ENCODE peak calls at places on chromosomes 3 and 15, in nine cellular contexts. G is mesendoderm; F is lower leg skin; U is fibroblast of mammary gland; P is bronchial epithelial cell; R is CD8-positive, alpha-beta memory T cell; D is GM23338; C is HFF-Myc; Y is astrocyte of the spinal cord. L is an unnamed sample.

GRCh38 chr3:178618197-178618596 is 82.0 kb downstream of the KCNMB2 start:
- DNase-seq in G (no peak), F (no peak), U (peak), P (no peak), R (no peak), D (no peak), C (no peak), Y (no peak), L (no peak)

GRCh38 chr3:10353160-10353559 is 32.2 kb upstream of the SEC13 start:
- DNase-seq in G (no peak), F (no peak), U (peak), P (no peak), R (no peak), D (no peak), C (no peak), Y (peak), L (no peak)

GRCh38 chr3:117726776-117727175 is 1017.2 kb downstream of the TUSC7 start:
- DNase-seq in G (no peak), F (no peak), U (no peak), P (no peak), R (no peak), D (no peak), C (no peak), Y (no peak), L (no peak)

GRCh38 chr3:45557471-45557870 is 37.1 kb upstream of the LIMD1 start:
- DNase-seq in G (no peak), F (no peak), U (no peak), P (no peak), R (no peak), D (no peak), C (no peak), Y (no peak), L (no peak)

GRCh38 chr3:126304704-126305103 is 52.5 kb downstream of the KLF15 start:
- DNase-seq in G (no peak), F (no peak), U (peak), P (peak), R (no peak), D (no peak), C (no peak), Y (no peak), L (no peak)

GRCh38 chr3:160343132-160343531 is 55.9 kb downstream of the IFT80 start:
- DNase-seq in G (peak), F (no peak), U (peak), P (peak), R (no peak), D (peak), C (peak), Y (peak), L (no peak)

GRCh38 chr3:86978111-86978528 is 12.8 kb downstream of the VGLL3 start:
- DNase-seq in G (peak), F (peak), U (peak), P (no peak), R (no peak), D (no peak), C (no peak), Y (no peak), L (no peak)

GRCh38 chr15:80234883-80235282 is 17.1 kb downstream of the CTXND1 start:
- DNase-seq in G (peak), F (no peak), U (peak), P (peak), R (peak), D (peak), C (peak), Y (no peak), L (no peak)

GRCh38 chr3:71312461-71312860 is 271.1 kb downstream of the FOXP1 start:
- DNase-seq in G (no peak), F (no peak), U (no peak), P (no peak), R (no peak), D (no peak), C (no peak), Y (no peak), L (no peak)

GRCh38 chr3:78076379-78076778 is 1036.5 kb downstream of the ROBO2 start:
- DNase-seq in G (no peak), F (no peak), U (no peak), P (no peak), R (no peak), D (no peak), C (no peak), Y (no peak), L (no peak)

GRCh38 chr3:168080022-168080421 is 15.7 kb downstream of the GOLIM4 start:
- DNase-seq in G (no peak), F (no peak), U (no peak), P (no peak), R (no peak), D (no peak), C (no peak), Y (no peak), L (no peak)

GRCh38 chr3:195698325-195699147 is 22.2 kb upstream of the MUC20 start:
- DNase-seq in G (peak), F (no peak), U (no peak), P (no peak), R (no peak), D (no peak), C (no peak), Y (peak), L (no peak)

GRCh38 chr3:143847787-143848631 is at the start of gene SLC9A9:
- DNase-seq in G (peak), F (peak), U (peak), P (peak), R (no peak), D (peak), C (peak), Y (peak), L (no peak)

GRCh38 chr15:85592148-85592547 is 202.6 kb downstream of the KLHL25 start:
- DNase-seq in G (no peak), F (no peak), U (peak), P (peak), R (no peak), D (peak), C (peak), Y (peak), L (no peak)

GRCh38 chr3:138941259-138941885 is 5.6 kb downstream of the FOXL2 start:
- DNase-seq in G (peak), F (no peak), U (peak), P (no peak), R (no peak), D (peak), C (no peak), Y (peak), L (no peak)

GRCh38 chr3:192570757-192571156 is 156.6 kb downstream of the FGF12 start:
- DNase-seq in G (no peak), F (no peak), U (peak), P (no peak), R (no peak), D (no peak), C (no peak), Y (peak), L (no peak)

GRCh38 chr15:57122080-57122845 is 203.8 kb downstream of the TCF12 start:
- DNase-seq in G (no peak), F (no peak), U (no peak), P (no peak), R (no peak), D (no peak), C (no peak), Y (peak), L (no peak)

GRCh38 chr3:101091489-101091888 is 98.3 kb upstream of the ABI3BP start:
- DNase-seq in G (peak), F (no peak), U (peak), P (peak), R (no peak), D (peak), C (no peak), Y (peak), L (no peak)

GRCh38 chr15:73752817-73753214 is 335 bp downstream of the INSYN1 start:
- DNase-seq in G (peak), F (no peak), U (no peak), P (no peak), R (no peak), D (peak), C (no peak), Y (no peak), L (no peak)

GRCh38 chr15:83602021-83602420 is 51.9 kb upstream of the ADAMTSL3 start:
- DNase-seq in G (peak), F (no peak), U (no peak), P (peak), R (no peak), D (no peak), C (no peak), Y (no peak), L (no peak)

GRCh38 chr15:70447511-70447910 is 315.8 kb downstream of the UACA start:
- DNase-seq in G (no peak), F (no peak), U (no peak), P (no peak), R (no peak), D (no peak), C (no peak), Y (no peak), L (no peak)

GRCh38 chr15:23384371-23384770 is 29.8 kb downstream of the GOLGA8S start:
- DNase-seq in G (no peak), F (no peak), U (no peak), P (no peak), R (no peak), D (no peak), C (no peak), Y (no peak), L (no peak)

GRCh38 chr3:31166249-31166885 is 271.9 kb upstream of the GADL1 start:
- DNase-seq in G (peak), F (no peak), U (peak), P (peak), R (no peak), D (peak), C (no peak), Y (peak), L (no peak)

GRCh38 chr3:141076026-141076797 is 25.1 kb downstream of the SPSB4 start:
- DNase-seq in G (no peak), F (no peak), U (no peak), P (no peak), R (no peak), D (no peak), C (no peak), Y (no peak), L (no peak)

GRCh38 chr3:102532901-102533300 is 98.1 kb downstream of the ZPLD1 start:
- DNase-seq in G (no peak), F (no peak), U (no peak), P (no peak), R (no peak), D (no peak), C (no peak), Y (no peak), L (no peak)

GRCh38 chr3:165640970-165641369 is 196.3 kb downstream of the BCHE start:
- DNase-seq in G (no peak), F (no peak), U (no peak), P (peak), R (no peak), D (no peak), C (no peak), Y (no peak), L (no peak)

GRCh38 chr3:165643433-165643824 is 193.8 kb downstream of the BCHE start:
- DNase-seq in G (no peak), F (no peak), U (peak), P (peak), R (no peak), D (no peak), C (no peak), Y (peak), L (no peak)

GRCh38 chr3:165644331-165644730 is 192.9 kb downstream of the BCHE start:
- DNase-seq in G (no peak), F (no peak), U (peak), P (no peak), R (no peak), D (no peak), C (no peak), Y (no peak), L (no peak)

GRCh38 chr3:165641569-165642310 is 195.5 kb downstream of the BCHE start:
- DNase-seq in G (no peak), F (no peak), U (no peak), P (peak), R (no peak), D (no peak), C (no peak), Y (peak), L (no peak)

DNA sequence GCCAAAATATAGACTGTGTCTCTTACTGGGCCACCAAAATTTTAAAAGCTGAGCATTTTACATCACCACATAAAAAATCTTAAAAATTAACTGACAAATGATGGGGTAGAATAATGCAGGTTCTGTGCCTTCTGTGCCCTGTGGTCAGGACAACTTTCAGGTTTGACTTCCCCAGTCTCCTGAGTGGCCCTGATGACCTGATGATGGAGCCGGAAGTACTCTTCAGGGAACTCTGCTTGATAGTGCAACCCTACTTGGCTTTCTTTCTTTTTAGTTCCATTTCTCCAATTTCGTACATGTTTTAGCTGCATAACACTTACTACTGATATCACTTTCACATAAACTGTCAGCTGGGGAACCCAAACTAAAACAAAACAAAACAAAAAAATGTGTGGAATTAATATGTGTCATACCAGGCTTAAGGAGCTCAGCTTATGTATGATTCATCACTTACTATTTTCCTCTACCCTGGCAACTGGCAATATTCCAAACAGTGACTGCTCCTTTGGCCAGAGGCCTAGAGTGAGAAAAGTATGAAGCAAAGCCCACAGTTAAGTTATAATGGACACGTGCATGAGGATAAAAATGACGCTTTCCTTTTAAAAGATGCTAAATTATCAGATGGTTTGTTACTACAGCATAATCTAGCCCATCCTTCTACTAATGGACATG is 194.3 kb downstream of the BCHE start:
- DNase-seq in G (peak), F (peak), U (peak), P (peak), R (no peak), D (no peak), C (peak), Y (peak), L (no peak)
- H3K4me3 ChIP-seq in G (no peak), F (no peak), U (no peak), P (no peak), R (no peak), D (no peak), C (no peak), Y (no peak), L (no peak)

GRCh38 chr3:194092770-194093336 is 43.1 kb upstream of the HES1 start:
- DNase-seq in G (no peak), F (no peak), U (no peak), P (no peak), R (no peak), D (no peak), C (no peak), Y (no peak), L (no peak)

GRCh38 chr3:194093822-194094221 is 42.1 kb upstream of the HES1 start:
- DNase-seq in G (no peak), F (no peak), U (no peak), P (no peak), R (no peak), D (no peak), C (no peak), Y (no peak), L (no peak)

GRCh38 chr3:194095902-194096301 is 40.0 kb upstream of the HES1 start:
- DNase-seq in G (no peak), F (no peak), U (no peak), P (no peak), R (no peak), D (no peak), C (no peak), Y (no peak), L (no peak)

GRCh38 chr3:194097141-194097880 is 38.6 kb upstream of the HES1 start:
- DNase-seq in G (peak), F (no peak), U (no peak), P (no peak), R (no peak), D (no peak), C (no peak), Y (no peak), L (no peak)

DNA sequence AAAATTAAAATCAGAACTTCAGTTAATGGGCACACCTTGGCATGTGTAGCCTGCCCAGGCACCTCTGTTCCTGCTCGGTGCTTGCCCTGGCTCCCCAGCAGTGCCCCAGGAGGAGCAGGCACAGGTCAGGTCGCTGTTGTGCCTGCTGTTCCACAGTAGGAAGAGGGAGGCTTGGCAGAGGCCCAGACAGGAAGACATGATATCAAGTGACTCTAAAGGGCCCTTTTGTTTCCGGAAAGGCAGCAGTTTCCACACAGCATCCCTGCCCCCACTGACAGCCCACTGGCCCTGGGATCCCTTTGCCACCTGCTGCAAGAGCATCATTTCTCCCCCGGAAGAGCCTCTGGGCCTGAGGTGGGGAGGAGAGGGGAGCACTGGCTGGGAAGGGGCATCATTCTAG is 40.5 kb upstream of the HES1 start:
- DNase-seq in G (no peak), F (peak), U (no peak), P (peak), R (no peak), D (no peak), C (no peak), Y (no peak), L (no peak)
- H3K4me3 ChIP-seq in G (no peak), F (no peak), U (no peak), P (no peak), R (no peak), D (no peak), C (no peak), Y (no peak), L (no peak)

DNA sequence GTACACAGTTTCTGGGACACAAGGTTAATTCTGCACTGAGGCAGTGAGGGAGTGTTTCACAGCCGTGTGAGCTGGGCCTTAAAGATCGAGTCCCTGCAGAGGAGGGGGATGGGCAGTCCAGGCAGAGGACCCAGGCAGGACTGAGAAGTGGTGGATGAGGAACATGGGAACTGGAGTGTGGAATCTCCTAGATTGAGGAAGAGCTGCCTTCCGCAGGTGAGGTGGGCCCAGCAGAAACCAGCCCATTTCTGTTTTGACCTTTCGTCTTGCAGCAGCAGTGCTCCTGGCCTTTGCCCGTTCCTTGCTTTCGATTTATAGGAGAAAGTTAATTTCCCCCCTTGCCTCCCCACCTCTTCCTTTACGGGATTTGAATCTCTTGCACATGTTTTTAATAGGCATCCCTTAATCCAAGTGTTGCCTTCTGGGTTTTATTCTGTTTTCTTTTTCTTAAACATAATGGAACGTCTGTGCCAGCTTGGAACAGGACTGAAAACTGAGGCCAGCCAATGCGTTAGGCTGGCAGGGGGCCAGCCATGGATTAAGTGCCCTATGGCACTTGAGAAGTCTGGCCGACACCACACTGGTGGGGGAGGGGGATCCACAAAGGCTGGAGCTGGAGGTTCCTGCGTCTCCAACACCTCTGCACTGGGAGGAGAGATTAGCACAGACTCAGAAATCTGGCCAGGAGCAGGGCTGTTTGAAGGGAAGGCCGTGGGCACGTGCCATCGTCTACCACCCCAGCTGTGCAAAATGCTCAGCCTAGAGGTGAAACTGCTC is 78.1 kb downstream of the AAGAB start:
- DNase-seq in G (peak), F (no peak), U (no peak), P (no peak), R (no peak), D (peak), C (no peak), Y (no peak), L (no peak)
- H3K4me3 ChIP-seq in G (no peak), F (no peak), U (no peak), P (no peak), R (no peak), D (no peak), C (no peak), Y (no peak), L (no peak)

GRCh38 chr15:63030101-63030528 is 12.4 kb upstream of the TPM1 start:
- DNase-seq in G (no peak), F (peak), U (peak), P (no peak), R (no peak), D (no peak), C (no peak), Y (no peak), L (no peak)
- H3K4me3 ChIP-seq in G (no peak), F (no peak), U (no peak), P (no peak), R (no peak), D (no peak), C (no peak), Y (no peak), L (no peak)

GRCh38 chr15:68299436-68299835 is 21.9 kb downstream of the FEM1B start:
- DNase-seq in G (no peak), F (peak), U (peak), P (no peak), R (no peak), D (no peak), C (no peak), Y (peak), L (no peak)
- H3K4me3 ChIP-seq in G (no peak), F (no peak), U (no peak), P (no peak), R (peak), D (no peak), C (no peak), Y (no peak), L (no peak)

DNA sequence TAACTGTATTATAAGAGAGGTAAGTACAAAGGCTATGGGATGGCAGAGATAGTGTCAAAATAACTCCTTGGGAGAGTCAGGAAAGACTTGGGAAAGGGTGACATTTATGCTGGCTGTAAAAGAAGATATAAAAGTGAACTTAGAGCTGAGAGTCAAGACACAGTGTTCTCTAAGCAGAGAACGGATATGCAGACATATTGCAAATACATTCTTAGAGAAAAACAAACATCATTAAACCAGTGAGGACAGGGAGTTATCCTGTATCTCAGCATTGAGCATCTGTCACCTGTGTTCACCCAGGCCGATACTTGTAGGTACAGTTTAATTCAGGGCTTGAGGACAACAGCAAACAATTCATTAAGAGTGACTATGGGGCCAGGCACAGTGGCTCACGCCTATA is 49.6 kb upstream of the ACP3 start:
- DNase-seq in G (no peak), F (no peak), U (no peak), P (no peak), R (no peak), D (no peak), C (no peak), Y (no peak), L (no peak)
- H3K4me3 ChIP-seq in G (no peak), F (no peak), U (no peak), P (no peak), R (no peak), D (no peak), C (no peak), Y (no peak), L (no peak)

L was measured in esophagus squamous epithelium.